ENCODE peak calls at places on chromosomes 7 and 10, in four cellular contexts. U is ovary, C is left lung, X is vagina. K is an unnamed sample.
A peak's percentile ranks its signal among the peaks of the same experiment; 100 is the strongest.

GRCh38 chr10:97483526-97483925 is 14.7 kb downstream of the MMS19 start:
- DNase-seq in U (no peak), C (no peak), X (no peak), K (no peak)

GRCh38 chr10:31133628-31134302 is 102.1 kb upstream of the ZNF438 start:
- DNase-seq in U (peak; percentile 88), C (peak; percentile 93), X (peak; percentile 89), K (peak; percentile 24)

GRCh38 chr10:75294031-75294437 is 58.3 kb upstream of the COMTD1 start:
- DNase-seq in U (no peak), C (no peak), X (no peak), K (no peak)

GRCh38 chr10:96022739-96023138 is 20.6 kb upstream of the CCNJ start:
- DNase-seq in U (no peak), C (no peak), X (no peak), K (no peak)

GRCh38 chr7:40922316-40922670 is 780.6 kb downstream of the INHBA start:
- DNase-seq in U (no peak), C (no peak), X (no peak), K (no peak)

GRCh38 chr7:75584385-75584784 is 92.3 kb downstream of the SPDYE5 start:
- DNase-seq in U (no peak), C (no peak), X (no peak), K (no peak)

GRCh38 chr10:21125471-21126228 is 228.5 kb upstream of the NEBL start:
- DNase-seq in U (no peak), C (peak; percentile 44), X (no peak), K (no peak)

GRCh38 chr10:31321396-31321941 is 2.5 kb downstream of the ZEB1 start:
- DNase-seq in U (no peak), C (no peak), X (no peak), K (peak; percentile 14)

GRCh38 chr10:122077311-122077875 is 88.4 kb downstream of the TACC2 start:
- DNase-seq in U (peak; percentile 3), C (no peak), X (no peak), K (no peak)

GRCh38 chr7:147048864-147049263 is 932.3 kb downstream of the CNTNAP2 start:
- DNase-seq in U (no peak), C (no peak), X (no peak), K (no peak)

GRCh38 chr7:42745357-42746022 is 166.4 kb downstream of the C7orf25 start:
- DNase-seq in U (peak; percentile 46), C (no peak), X (no peak), K (peak; percentile 52)

GRCh38 chr7:15839415-15840100 is 153.1 kb upstream of the MEOX2 start:
- DNase-seq in U (peak; percentile 32), C (peak; percentile 30), X (no peak), K (no peak)

GRCh38 chr10:108388716-108389115 is 1224.2 kb upstream of the SORCS1 start:
- DNase-seq in U (no peak), C (no peak), X (no peak), K (no peak)

GRCh38 chr10:110504111-110504735 is 6.5 kb downstream of the DUSP5 start:
- DNase-seq in U (peak; percentile 57), C (no peak), X (no peak), K (no peak)

GRCh38 chr7:107167483-107168232 is 1.1 kb upstream of the HBP1 start:
- DNase-seq in U (peak; percentile 81), C (no peak), X (no peak), K (peak; percentile 72)

GRCh38 chr7:106205621-106206222 is 79.1 kb downstream of the NAMPT start:
- DNase-seq in U (no peak), C (no peak), X (no peak), K (no peak)

GRCh38 chr7:108145401-108145800 is 15.2 kb upstream of the LAMB4 start:
- DNase-seq in U (no peak), C (no peak), X (no peak), K (no peak)

GRCh38 chr7:81846398-81846797 is 76.6 kb upstream of the HGF start:
- DNase-seq in U (no peak), C (no peak), X (no peak), K (peak; percentile 80)

GRCh38 chr7:12322287-12322902 is 81.3 kb downstream of the VWDE start:
- DNase-seq in U (no peak), C (no peak), X (no peak), K (peak; percentile 11)

GRCh38 chr7:49453486-49453885 is 320.0 kb upstream of the VWC2 start:
- DNase-seq in U (no peak), C (peak; percentile 61), X (no peak), K (no peak)

GRCh38 chr7:9453521-9453920 is 1020.1 kb downstream of the NXPH1 start:
- DNase-seq in U (no peak), C (no peak), X (no peak), K (no peak)

GRCh38 chr7:14069961-14070360 is 80.5 kb upstream of the ETV1 start:
- DNase-seq in U (no peak), C (no peak), X (no peak), K (no peak)

GRCh38 chr7:25732771-25733217 is 419.2 kb upstream of the NFE2L3 start:
- DNase-seq in U (no peak), C (no peak), X (no peak), K (no peak)

GRCh38 chr10:77892021-77892739 is 34.4 kb downstream of the DLG5 start:
- DNase-seq in U (no peak), C (no peak), X (no peak), K (no peak)

GRCh38 chr7:1809070-1809469 is 139.0 kb downstream of the ELFN1 start:
- DNase-seq in U (no peak), C (no peak), X (no peak), K (no peak)

GRCh38 chr10:135601-136464 is 578 bp downstream of the ZMYND11 start:
- DNase-seq in U (peak; percentile 70), C (peak; percentile 89), X (no peak), K (peak; percentile 62)

GRCh38 chr10:117365612-117366011 is 9.6 kb downstream of the PDZD8 start:
- DNase-seq in U (no peak), C (no peak), X (no peak), K (no peak)

GRCh38 chr10:24944512-24945255 is 7.7 kb downstream of the PRTFDC1 start:
- DNase-seq in U (no peak), C (no peak), X (no peak), K (no peak)

GRCh38 chr7:39133088-39133487 is 155.4 kb downstream of the POU6F2 start:
- DNase-seq in U (no peak), C (no peak), X (no peak), K (no peak)

GRCh38 chr10:86836044-86836443 is 79.6 kb downstream of the BMPR1A start:
- DNase-seq in U (no peak), C (no peak), X (no peak), K (no peak)

GRCh38 chr7:157516911-157517781 is 180.3 kb downstream of the DNAJB6 start:
- DNase-seq in U (no peak), C (no peak), X (no peak), K (no peak)

GRCh38 chr7:48109848-48110663 is 21.0 kb downstream of the UPP1 start:
- DNase-seq in U (peak; percentile 74), C (peak; percentile 90), X (no peak), K (peak; percentile 81)

GRCh38 chr10:132297521-132297920 is 10.2 kb downstream of the STK32C start:
- DNase-seq in U (no peak), C (peak; percentile 46), X (no peak), K (peak; percentile 31)

GRCh38 chr10:16989826-16990293 is 139.8 kb downstream of the CUBN start:
- DNase-seq in U (no peak), C (no peak), X (no peak), K (no peak)

GRCh38 chr7:45617166-45617565 is 43.0 kb downstream of the ADCY1 start:
- DNase-seq in U (no peak), C (no peak), X (no peak), K (no peak)

GRCh38 chr7:34823650-34824258 is 165.7 kb downstream of the NPSR1 start:
- DNase-seq in U (peak; percentile 23), C (no peak), X (no peak), K (peak; percentile 36)

GRCh38 chr7:132910657-132911056 is 171.2 kb downstream of the CHCHD3 start:
- DNase-seq in U (no peak), C (no peak), X (no peak), K (no peak)

GRCh38 chr10:61140765-61141392 is 196.9 kb upstream of the RHOBTB1 start:
- DNase-seq in U (peak; percentile 23), C (no peak), X (no peak), K (peak; percentile 41)

GRCh38 chr7:6446977-6447588 is 671 bp downstream of the DAGLB start:
- DNase-seq in U (peak; percentile 85), C (peak; percentile 90), X (no peak), K (peak; percentile 73)
- H3K4me1 ChIP-seq in U (peaks cover 8% of the 10 kb centered on the region), C (peaks cover 22% of the 10 kb centered on the region), X (peaks cover 11% of the 10 kb centered on the region), K (peaks cover 13% of the 10 kb centered on the region)

GRCh38 chr7:116271161-116271979 is 61.0 kb downstream of the TES start:
- DNase-seq in U (no peak), C (no peak), X (no peak), K (no peak)
- H3K27ac ChIP-seq in U (no peak overlapping the region), C (peak overlapping the region; percentile 73), X (peak overlapping the region; percentile 31), K (no peak overlapping the region)

DNA sequence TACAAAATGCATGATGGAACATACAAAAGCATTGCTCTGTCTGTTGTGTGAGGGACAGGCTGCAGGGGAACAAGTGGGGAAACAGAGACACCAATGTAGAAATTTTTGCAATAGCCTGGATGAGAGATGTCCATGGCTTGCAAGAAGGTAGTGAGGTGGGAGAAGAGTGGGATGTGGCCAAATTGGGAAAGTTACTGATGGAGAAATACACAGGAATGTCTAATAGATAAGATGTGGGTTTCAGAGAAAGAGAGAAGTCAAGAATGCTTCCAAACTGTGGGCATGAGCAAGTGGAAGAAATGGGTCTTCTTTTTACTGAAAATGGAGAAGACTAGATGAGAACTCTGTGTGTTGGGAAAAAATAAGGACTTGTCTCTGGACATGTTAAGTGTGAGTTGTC is 592.7 kb downstream of the TNS3 start:
- DNase-seq in U (no peak), C (no peak), X (no peak), K (no peak)
- H3K4me1 ChIP-seq in U (no peaks in the 10 kb centered on the region), C (no peaks in the 10 kb centered on the region), X (peaks cover 9% of the 10 kb centered on the region), K (no peaks in the 10 kb centered on the region)

GRCh38 chr7:112448891-112449290 is 1.4 kb upstream of the IFRD1 start:
- DNase-seq in U (no peak), C (no peak), X (no peak), K (no peak)
- H3K27ac ChIP-seq in U (no peak overlapping the region), C (peak overlapping the region; percentile 97), X (peak overlapping the region; percentile 100), K (no peak overlapping the region)

DNA sequence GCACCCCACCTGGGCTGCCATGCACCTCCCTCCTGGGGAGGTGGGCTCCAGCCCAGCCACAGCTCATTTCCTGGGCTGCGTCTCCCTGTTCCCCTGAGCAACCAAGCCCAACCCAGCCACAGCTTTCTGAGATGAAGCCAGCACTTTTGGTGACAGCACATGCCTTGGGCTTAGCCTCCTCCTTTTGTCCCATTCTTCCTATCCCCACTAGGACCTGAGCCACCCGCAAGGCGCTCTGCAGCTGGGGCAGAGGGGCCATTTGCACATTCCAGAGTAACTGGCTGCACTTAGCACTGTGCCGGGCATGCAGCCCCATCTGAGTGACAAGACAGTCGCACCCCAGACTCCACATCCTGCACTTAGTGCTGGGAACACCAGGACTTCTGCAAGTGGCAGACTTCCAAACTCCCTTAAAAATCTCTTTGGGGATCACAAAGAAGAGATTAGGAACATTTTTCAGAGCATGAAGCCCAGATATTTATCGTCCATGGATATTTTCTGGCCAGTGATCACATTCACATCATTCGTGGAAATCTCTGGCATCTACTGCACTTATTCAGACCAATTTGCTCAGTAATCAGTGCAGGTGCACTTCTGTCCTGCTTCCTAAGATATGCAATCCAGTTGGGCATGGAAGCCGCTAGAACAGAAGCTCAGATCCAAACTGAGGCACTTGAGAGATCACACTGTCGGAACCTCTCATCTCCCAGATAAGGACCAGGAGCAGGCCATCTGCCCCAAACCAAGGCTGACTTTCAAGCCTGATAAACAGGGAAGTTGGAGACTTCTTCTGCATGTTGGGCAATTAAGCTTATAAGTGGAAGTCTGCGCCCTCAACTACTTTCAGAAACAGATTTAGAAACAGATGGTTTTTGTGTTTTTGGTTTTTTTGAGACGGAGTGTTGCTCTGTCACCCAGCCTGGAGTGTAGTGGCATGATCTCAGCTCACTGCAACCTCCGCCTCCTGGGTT is 26.4 kb downstream of the CHST15 start:
- DNase-seq in U (no peak), C (no peak), X (no peak), K (peak; percentile 72)
- H3K4me1 ChIP-seq in U (peaks cover 21% of the 10 kb centered on the region), C (peaks cover 19% of the 10 kb centered on the region), X (peaks cover 12% of the 10 kb centered on the region), K (peaks cover 96% of the 10 kb centered on the region)

K was measured in OCI-LY7.